ENCODE peak calls at places on chromosomes 6 and 20, in nine cellular contexts. D is mesenchymal stem cell, P is OCI-LY7, G is left ventricle myocardium inferior, Q is heart right ventricle, Y is cardiac muscle cell, V is GM23248, B is tibial artery, A is pancreas. C is an unnamed sample. For H3K36me3, the result is how much of the 10 kb centered on the place peaks cover.

GRCh38 chr6:17018425-17018824 is 83.4 kb upstream of the STMND1 start:
- DNase-seq in D (no peak), P (no peak), G (no peak), Q (no peak), Y (no peak), V (no peak), B (no peak), A (no peak), C (no peak)

GRCh38 chr6:4656106-4656505 is 120.1 kb upstream of the CDYL start:
- DNase-seq in D (no peak), P (no peak), G (no peak), Q (no peak), Y (no peak), V (no peak), B (no peak), A (no peak), C (no peak)

GRCh38 chr6:134041093-134041492 is 11.3 kb downstream of the SLC2A12 start:
- DNase-seq in D (peak), P (no peak), G (no peak), Q (no peak), Y (peak), V (peak), B (no peak), A (no peak), C (no peak)

GRCh38 chr6:169075211-169075621 is 178.4 kb downstream of the THBS2 start:
- DNase-seq in D (no peak), P (no peak), G (peak), Q (peak), Y (peak), V (peak), B (peak), A (no peak), C (no peak)

GRCh38 chr20:6525447-6526303 is 241.8 kb upstream of the BMP2 start:
- DNase-seq in D (peak), P (no peak), G (no peak), Q (no peak), Y (peak), V (no peak), B (no peak), A (no peak), C (peak)

GRCh38 chr6:39041072-39041471 is 7.5 kb upstream of the GLP1R start:
- DNase-seq in D (no peak), P (no peak), G (no peak), Q (no peak), Y (no peak), V (no peak), B (no peak), A (no peak), C (no peak)

GRCh38 chr6:108832738-108833137 is 15.5 kb upstream of the ARMC2 start:
- DNase-seq in D (no peak), P (no peak), G (no peak), Q (no peak), Y (no peak), V (no peak), B (no peak), A (no peak), C (no peak)

GRCh38 chr20:2330090-2330695 is 34.4 kb downstream of the TGM3 start:
- DNase-seq in D (no peak), P (no peak), G (no peak), Q (no peak), Y (no peak), V (no peak), B (no peak), A (no peak), C (no peak)

GRCh38 chr6:118761643-118762042 is 110.3 kb upstream of the CEP85L start:
- DNase-seq in D (no peak), P (no peak), G (no peak), Q (no peak), Y (no peak), V (no peak), B (no peak), A (no peak), C (no peak)

GRCh38 chr6:18062733-18063132 is 59.7 kb downstream of the NHLRC1 start:
- DNase-seq in D (no peak), P (no peak), G (no peak), Q (no peak), Y (no peak), V (no peak), B (no peak), A (no peak), C (no peak)

GRCh38 chr6:41768545-41769308 is 11.0 kb downstream of the FRS3 start:
- DNase-seq in D (no peak), P (no peak), G (no peak), Q (no peak), Y (no peak), V (no peak), B (no peak), A (no peak), C (no peak)

GRCh38 chr6:137233561-137234504 is 14.6 kb upstream of the IFNGR1 start:
- DNase-seq in D (peak), P (no peak), G (no peak), Q (peak), Y (peak), V (peak), B (peak), A (no peak), C (no peak)

GRCh38 chr6:60687085-60687484 is 1598.9 kb downstream of the KHDRBS2 start:
- DNase-seq in D (no peak), P (no peak), G (no peak), Q (no peak), Y (no peak), V (no peak), B (no peak), A (no peak), C (no peak)

GRCh38 chr6:43951756-43952675 is 175.2 kb downstream of the MRPL14 start:
- DNase-seq in D (peak), P (no peak), G (no peak), Q (no peak), Y (no peak), V (peak), B (no peak), A (no peak), C (no peak)

GRCh38 chr6:79586548-79586947 is 44.6 kb upstream of the SH3BGRL2 start:
- DNase-seq in D (peak), P (peak), G (no peak), Q (no peak), Y (peak), V (peak), B (no peak), A (no peak), C (no peak)

GRCh38 chr20:22583773-22584629 is at the start of gene FOXA2:
- DNase-seq in D (no peak), P (no peak), G (no peak), Q (no peak), Y (no peak), V (no peak), B (no peak), A (peak), C (no peak)

GRCh38 chr20:4810446-4811019 is 88.8 kb downstream of the PRND start:
- DNase-seq in D (no peak), P (no peak), G (no peak), Q (no peak), Y (no peak), V (no peak), B (no peak), A (no peak), C (no peak)

GRCh38 chr6:81515562-81516453 is 236.7 kb downstream of the TENT5A start:
- DNase-seq in D (no peak), P (no peak), G (no peak), Q (no peak), Y (peak), V (peak), B (no peak), A (no peak), C (no peak)

GRCh38 chr6:113732384-113732966 is 124.7 kb upstream of the MARCKS start:
- DNase-seq in D (peak), P (no peak), G (peak), Q (peak), Y (peak), V (no peak), B (no peak), A (no peak), C (no peak)

GRCh38 chr20:39851459-39851858 is 837.6 kb downstream of the MAFB start:
- DNase-seq in D (peak), P (no peak), G (no peak), Q (no peak), Y (peak), V (peak), B (no peak), A (no peak), C (no peak)

GRCh38 chr20:38139919-38140753 is 24.9 kb downstream of the TGM2 start:
- DNase-seq in D (peak), P (no peak), G (no peak), Q (no peak), Y (peak), V (no peak), B (peak), A (no peak), C (no peak)

GRCh38 chr20:31837896-31838397 is 7.5 kb downstream of the FOXS1 start:
- DNase-seq in D (peak), P (no peak), G (no peak), Q (no peak), Y (peak), V (peak), B (no peak), A (no peak), C (no peak)

GRCh38 chr6:109978174-109979032 is at the start of gene GPR6:
- DNase-seq in D (peak), P (peak), G (peak), Q (peak), Y (peak), V (peak), B (peak), A (peak), C (peak)

GRCh38 chr6:109979033-109979921 is 1.2 kb downstream of the GPR6 start:
- DNase-seq in D (no peak), P (no peak), G (no peak), Q (peak), Y (no peak), V (no peak), B (no peak), A (peak), C (no peak)

DNA sequence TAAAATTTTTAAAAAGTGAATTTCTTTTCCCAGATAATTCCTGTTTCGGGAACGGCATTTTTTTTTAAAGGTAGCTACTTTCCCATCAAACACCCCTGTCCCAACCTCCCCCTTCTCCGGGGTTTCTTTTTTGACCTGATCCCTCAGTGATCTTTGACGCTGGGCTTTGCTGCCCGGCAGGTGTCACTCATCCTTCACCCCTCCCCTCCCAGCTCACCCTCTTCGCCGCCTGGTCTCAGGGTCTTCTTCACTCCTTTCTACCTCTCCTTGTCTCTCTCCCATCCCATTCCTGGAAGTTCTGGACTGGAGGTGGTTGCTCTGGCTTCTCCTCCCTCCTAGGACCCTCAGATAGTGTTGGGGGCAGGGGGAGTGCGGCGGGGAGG is 329 bp upstream of the GPR6 start:
- DNase-seq in D (no peak), P (no peak), G (no peak), Q (no peak), Y (no peak), V (no peak), B (no peak), A (peak), C (no peak)
- H3K4me3 ChIP-seq in D (no peak), P (no peak), G (no peak), Q (no peak), Y (peak), V (no peak), B (no peak), A (no peak), C (peak)

GRCh38 chr20:62123450-62124118 is 1.3 kb downstream of the LSM14B start:
- DNase-seq in D (peak), P (no peak), G (no peak), Q (no peak), Y (peak), V (peak), B (no peak), A (no peak), C (no peak)
- H3K27ac ChIP-seq in D (no peak), P (peak), G (peak), Q (peak), Y (peak), V (peak), B (peak), A (peak), C (no peak)

DNA sequence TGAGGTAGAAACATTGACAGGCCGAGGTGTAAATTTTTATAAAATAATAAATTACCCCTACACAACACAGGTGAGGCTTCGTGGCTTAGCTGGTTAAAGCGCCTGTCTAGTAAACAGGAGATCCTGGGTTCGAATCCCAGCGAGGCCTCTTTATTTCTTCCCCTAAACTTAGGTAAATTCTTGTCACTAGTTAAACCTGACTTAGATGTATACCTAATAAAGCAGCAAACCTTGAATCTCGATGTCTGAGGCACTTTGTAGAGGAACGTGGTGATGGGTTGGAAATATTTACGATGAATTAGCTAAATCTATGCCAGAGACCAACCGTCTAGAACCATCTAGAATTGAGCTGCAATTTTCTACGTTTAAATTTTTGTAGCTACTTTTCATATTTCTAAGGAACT is 185.6 kb downstream of the OR2B2 start:
- DNase-seq in D (no peak), P (no peak), G (no peak), Q (no peak), Y (no peak), V (no peak), B (no peak), A (no peak), C (no peak)
- H3K36me3 ChIP-seq in D (under half), P (under half), G (under half), Q (under half), Y (under half), V (under half), B (under half), A (under half), C (under half)

GRCh38 chr6:27679308-27679967 is 206.5 kb upstream of the ZNF184 start:
- DNase-seq in D (no peak), P (no peak), G (no peak), Q (no peak), Y (peak), V (no peak), B (no peak), A (no peak), C (no peak)
- H3K4me3 ChIP-seq in D (peak), P (no peak), G (no peak), Q (no peak), Y (peak), V (no peak), B (no peak), A (no peak), C (peak)

GRCh38 chr6:112033824-112034223 is 20.1 kb upstream of the CCN6 start:
- DNase-seq in D (no peak), P (no peak), G (no peak), Q (no peak), Y (no peak), V (no peak), B (no peak), A (no peak), C (no peak)
- H3K27ac ChIP-seq in D (no peak), P (no peak), G (no peak), Q (no peak), Y (no peak), V (no peak), B (peak), A (no peak), C (no peak)

GRCh38 chr20:54716790-54717189 is 241.4 kb downstream of the DOK5 start:
- DNase-seq in D (no peak), P (no peak), G (no peak), Q (no peak), Y (no peak), V (no peak), B (no peak), A (no peak), C (no peak)
- H3K36me3 ChIP-seq in D (under half), P (under half), G (under half), Q (under half), Y (under half), V (under half), B (under half), A (under half), C (under half)

C was measured in iPS DF 6.9.